ENCODE peak calls at places on chromosomes 7 and 10, in eight cellular contexts. One of them, this sample, is unnamed.

GRCh38 chr7:99822731-99823718 is 4.8 kb upstream of the CYP3A43 start:
- DNase-seq in thoracic aorta: no peak
- DNase-seq in tibial nerve: no peak
- DNase-seq in AG10803: no peak
- DNase-seq in B cell: no peak
- DNase-seq in HFF-Myc: no peak
- DNase-seq in GM20000: no peak
- DNase-seq in nephron progenitor cell: no peak
- DNase-seq in this sample: no peak

GRCh38 chr7:93015193-93016084 is 102.3 kb downstream of the SAMD9 start:
- DNase-seq in thoracic aorta: no peak
- DNase-seq in tibial nerve: no peak
- DNase-seq in AG10803: peak
- DNase-seq in B cell: no peak
- DNase-seq in HFF-Myc: no peak
- DNase-seq in GM20000: no peak
- DNase-seq in nephron progenitor cell: no peak
- DNase-seq in this sample: peak

GRCh38 chr7:332646-333398 is 42.9 kb downstream of the FOXL3 start:
- DNase-seq in thoracic aorta: peak
- DNase-seq in tibial nerve: peak
- DNase-seq in AG10803: peak
- DNase-seq in B cell: peak
- DNase-seq in HFF-Myc: no peak
- DNase-seq in GM20000: peak
- DNase-seq in nephron progenitor cell: peak
- DNase-seq in this sample: no peak

GRCh38 chr10:484441-484924 is 205.0 kb downstream of the DIP2C start:
- DNase-seq in thoracic aorta: no peak
- DNase-seq in tibial nerve: no peak
- DNase-seq in AG10803: peak
- DNase-seq in B cell: no peak
- DNase-seq in HFF-Myc: no peak
- DNase-seq in GM20000: no peak
- DNase-seq in nephron progenitor cell: no peak
- DNase-seq in this sample: no peak

GRCh38 chr7:107891619-107892366 is 810 bp downstream of the DLD start:
- DNase-seq in thoracic aorta: no peak
- DNase-seq in tibial nerve: no peak
- DNase-seq in AG10803: peak
- DNase-seq in B cell: peak
- DNase-seq in HFF-Myc: no peak
- DNase-seq in GM20000: no peak
- DNase-seq in nephron progenitor cell: no peak
- DNase-seq in this sample: no peak

GRCh38 chr10:100803481-100803880 is 58.1 kb downstream of the PAX2 start:
- DNase-seq in thoracic aorta: no peak
- DNase-seq in tibial nerve: no peak
- DNase-seq in AG10803: no peak
- DNase-seq in B cell: no peak
- DNase-seq in HFF-Myc: no peak
- DNase-seq in GM20000: no peak
- DNase-seq in nephron progenitor cell: no peak
- DNase-seq in this sample: no peak

GRCh38 chr10:6200588-6201510 is 1.9 kb upstream of the PFKFB3 start:
- DNase-seq in thoracic aorta: no peak
- DNase-seq in tibial nerve: no peak
- DNase-seq in AG10803: peak
- DNase-seq in B cell: peak
- DNase-seq in HFF-Myc: no peak
- DNase-seq in GM20000: peak
- DNase-seq in nephron progenitor cell: peak
- DNase-seq in this sample: no peak

GRCh38 chr10:30697806-30698205 is 68.3 kb upstream of the LYZL2 start:
- DNase-seq in thoracic aorta: no peak
- DNase-seq in tibial nerve: no peak
- DNase-seq in AG10803: no peak
- DNase-seq in B cell: no peak
- DNase-seq in HFF-Myc: no peak
- DNase-seq in GM20000: no peak
- DNase-seq in nephron progenitor cell: no peak
- DNase-seq in this sample: no peak

GRCh38 chr10:63236113-63236935 is 103.2 kb downstream of the NRBF2 start:
- DNase-seq in thoracic aorta: no peak
- DNase-seq in tibial nerve: no peak
- DNase-seq in AG10803: peak
- DNase-seq in B cell: peak
- DNase-seq in HFF-Myc: peak
- DNase-seq in GM20000: peak
- DNase-seq in nephron progenitor cell: no peak
- DNase-seq in this sample: peak

GRCh38 chr10:44822349-44822748 is 88.8 kb upstream of the TMEM72 start:
- DNase-seq in thoracic aorta: no peak
- DNase-seq in tibial nerve: no peak
- DNase-seq in AG10803: no peak
- DNase-seq in B cell: no peak
- DNase-seq in HFF-Myc: no peak
- DNase-seq in GM20000: no peak
- DNase-seq in nephron progenitor cell: no peak
- DNase-seq in this sample: no peak

GRCh38 chr7:29322023-29322712 is 127.6 kb downstream of the CHN2 start:
- DNase-seq in thoracic aorta: no peak
- DNase-seq in tibial nerve: no peak
- DNase-seq in AG10803: no peak
- DNase-seq in B cell: no peak
- DNase-seq in HFF-Myc: no peak
- DNase-seq in GM20000: no peak
- DNase-seq in nephron progenitor cell: no peak
- DNase-seq in this sample: no peak

GRCh38 chr7:74535951-74536356 is 82.2 kb downstream of the GTF2IRD1 start:
- DNase-seq in thoracic aorta: no peak
- DNase-seq in tibial nerve: no peak
- DNase-seq in AG10803: no peak
- DNase-seq in B cell: no peak
- DNase-seq in HFF-Myc: no peak
- DNase-seq in GM20000: no peak
- DNase-seq in nephron progenitor cell: no peak
- DNase-seq in this sample: no peak

GRCh38 chr10:129417164-129417563 is 49.9 kb upstream of the MGMT start:
- DNase-seq in thoracic aorta: no peak
- DNase-seq in tibial nerve: no peak
- DNase-seq in AG10803: peak
- DNase-seq in B cell: no peak
- DNase-seq in HFF-Myc: peak
- DNase-seq in GM20000: no peak
- DNase-seq in nephron progenitor cell: no peak
- DNase-seq in this sample: peak

GRCh38 chr7:42493436-42494198 is 256.6 kb upstream of the GLI3 start:
- DNase-seq in thoracic aorta: peak
- DNase-seq in tibial nerve: peak
- DNase-seq in AG10803: peak
- DNase-seq in B cell: no peak
- DNase-seq in HFF-Myc: peak
- DNase-seq in GM20000: no peak
- DNase-seq in nephron progenitor cell: peak
- DNase-seq in this sample: peak

GRCh38 chr7:41814888-41815287 is 112.0 kb upstream of the INHBA start:
- DNase-seq in thoracic aorta: no peak
- DNase-seq in tibial nerve: no peak
- DNase-seq in AG10803: no peak
- DNase-seq in B cell: no peak
- DNase-seq in HFF-Myc: no peak
- DNase-seq in GM20000: no peak
- DNase-seq in nephron progenitor cell: no peak
- DNase-seq in this sample: no peak

GRCh38 chr7:73715648-73716317 is 3.7 kb downstream of the STX1A start:
- DNase-seq in thoracic aorta: no peak
- DNase-seq in tibial nerve: no peak
- DNase-seq in AG10803: peak
- DNase-seq in B cell: peak
- DNase-seq in HFF-Myc: peak
- DNase-seq in GM20000: no peak
- DNase-seq in nephron progenitor cell: peak
- DNase-seq in this sample: peak

GRCh38 chr7:78516450-78516849 is 717.9 kb downstream of the PHTF2 start:
- DNase-seq in thoracic aorta: no peak
- DNase-seq in tibial nerve: no peak
- DNase-seq in AG10803: no peak
- DNase-seq in B cell: no peak
- DNase-seq in HFF-Myc: no peak
- DNase-seq in GM20000: no peak
- DNase-seq in nephron progenitor cell: no peak
- DNase-seq in this sample: no peak

GRCh38 chr7:101534015-101534803 is 94.9 kb downstream of the MYL10 start:
- DNase-seq in thoracic aorta: no peak
- DNase-seq in tibial nerve: no peak
- DNase-seq in AG10803: no peak
- DNase-seq in B cell: no peak
- DNase-seq in HFF-Myc: no peak
- DNase-seq in GM20000: no peak
- DNase-seq in nephron progenitor cell: no peak
- DNase-seq in this sample: no peak

GRCh38 chr10:69797959-69798358 is 3.7 kb upstream of the COL13A1 start:
- DNase-seq in thoracic aorta: no peak
- DNase-seq in tibial nerve: no peak
- DNase-seq in AG10803: no peak
- DNase-seq in B cell: no peak
- DNase-seq in HFF-Myc: no peak
- DNase-seq in GM20000: no peak
- DNase-seq in nephron progenitor cell: no peak
- DNase-seq in this sample: no peak

GRCh38 chr10:67612577-67613537 is 83.1 kb downstream of the CTNNA3 start:
- DNase-seq in thoracic aorta: no peak
- DNase-seq in tibial nerve: no peak
- DNase-seq in AG10803: peak
- DNase-seq in B cell: no peak
- DNase-seq in HFF-Myc: no peak
- DNase-seq in GM20000: peak
- DNase-seq in nephron progenitor cell: no peak
- DNase-seq in this sample: peak

GRCh38 chr10:111835562-111835961 is 348.0 kb downstream of the GPAM start:
- DNase-seq in thoracic aorta: no peak
- DNase-seq in tibial nerve: no peak
- DNase-seq in AG10803: peak
- DNase-seq in B cell: no peak
- DNase-seq in HFF-Myc: no peak
- DNase-seq in GM20000: no peak
- DNase-seq in nephron progenitor cell: no peak
- DNase-seq in this sample: no peak

GRCh38 chr7:45922810-45923209 is 1.7 kb upstream of the IGFBP3 start:
- DNase-seq in thoracic aorta: no peak
- DNase-seq in tibial nerve: no peak
- DNase-seq in AG10803: peak
- DNase-seq in B cell: no peak
- DNase-seq in HFF-Myc: no peak
- DNase-seq in GM20000: no peak
- DNase-seq in nephron progenitor cell: no peak
- DNase-seq in this sample: no peak

GRCh38 chr7:45923290-45923689 is 2.2 kb upstream of the IGFBP3 start:
- DNase-seq in thoracic aorta: no peak
- DNase-seq in tibial nerve: peak
- DNase-seq in AG10803: peak
- DNase-seq in B cell: no peak
- DNase-seq in HFF-Myc: peak
- DNase-seq in GM20000: peak
- DNase-seq in nephron progenitor cell: peak
- DNase-seq in this sample: no peak

GRCh38 chr7:45921699-45922519 is 837 bp upstream of the IGFBP3 start:
- DNase-seq in thoracic aorta: no peak
- DNase-seq in tibial nerve: peak
- DNase-seq in AG10803: peak
- DNase-seq in B cell: no peak
- DNase-seq in HFF-Myc: peak
- DNase-seq in GM20000: no peak
- DNase-seq in nephron progenitor cell: peak
- DNase-seq in this sample: no peak

GRCh38 chr7:45923818-45924217 is 2.7 kb upstream of the IGFBP3 start:
- DNase-seq in thoracic aorta: no peak
- DNase-seq in tibial nerve: no peak
- DNase-seq in AG10803: no peak
- DNase-seq in B cell: no peak
- DNase-seq in HFF-Myc: no peak
- DNase-seq in GM20000: no peak
- DNase-seq in nephron progenitor cell: no peak
- DNase-seq in this sample: no peak

GRCh38 chr7:45924283-45924682 is 3.2 kb upstream of the IGFBP3 start:
- DNase-seq in thoracic aorta: no peak
- DNase-seq in tibial nerve: no peak
- DNase-seq in AG10803: peak
- DNase-seq in B cell: no peak
- DNase-seq in HFF-Myc: no peak
- DNase-seq in GM20000: no peak
- DNase-seq in nephron progenitor cell: no peak
- DNase-seq in this sample: no peak
- TF ChIP-seq CTCF in thoracic aorta: peak
- TF ChIP-seq CTCF in tibial nerve: no peak
- TF ChIP-seq CTCF in AG10803: peak
- TF ChIP-seq CTCF in B cell: no peak
- TF ChIP-seq CTCF in HFF-Myc: no peak
- TF ChIP-seq CTCF in GM20000: no peak
- TF ChIP-seq CTCF in nephron progenitor cell: no peak
- TF ChIP-seq CTCF in this sample: no peak

GRCh38 chr10:42691361-42692120 is 53.2 kb upstream of the ZNF33B start:
- DNase-seq in thoracic aorta: no peak
- DNase-seq in tibial nerve: no peak
- DNase-seq in AG10803: no peak
- DNase-seq in B cell: no peak
- DNase-seq in HFF-Myc: no peak
- DNase-seq in GM20000: no peak
- DNase-seq in nephron progenitor cell: no peak
- DNase-seq in this sample: no peak

GRCh38 chr10:42690449-42691360 is 52.3 kb upstream of the ZNF33B start:
- DNase-seq in thoracic aorta: no peak
- DNase-seq in tibial nerve: no peak
- DNase-seq in AG10803: no peak
- DNase-seq in B cell: no peak
- DNase-seq in HFF-Myc: no peak
- DNase-seq in GM20000: no peak
- DNase-seq in nephron progenitor cell: no peak
- DNase-seq in this sample: no peak
- TF ChIP-seq CTCF in thoracic aorta: no peak
- TF ChIP-seq CTCF in tibial nerve: no peak
- TF ChIP-seq CTCF in AG10803: no peak
- TF ChIP-seq CTCF in B cell: no peak
- TF ChIP-seq CTCF in HFF-Myc: no peak
- TF ChIP-seq CTCF in GM20000: no peak
- TF ChIP-seq CTCF in nephron progenitor cell: no peak
- TF ChIP-seq CTCF in this sample: no peak

GRCh38 chr10:25363638-25364037 is 188.8 kb downstream of the GPR158 start:
- DNase-seq in thoracic aorta: no peak
- DNase-seq in tibial nerve: no peak
- DNase-seq in AG10803: no peak
- DNase-seq in B cell: no peak
- DNase-seq in HFF-Myc: no peak
- DNase-seq in GM20000: no peak
- DNase-seq in nephron progenitor cell: no peak
- DNase-seq in this sample: no peak
- TF ChIP-seq CTCF in thoracic aorta: no peak
- TF ChIP-seq CTCF in tibial nerve: no peak
- TF ChIP-seq CTCF in AG10803: no peak
- TF ChIP-seq CTCF in B cell: no peak
- TF ChIP-seq CTCF in HFF-Myc: no peak
- TF ChIP-seq CTCF in GM20000: no peak
- TF ChIP-seq CTCF in nephron progenitor cell: no peak
- TF ChIP-seq CTCF in this sample: no peak

GRCh38 chr7:16409777-16410176 is 11.6 kb downstream of the CRPPA start:
- DNase-seq in thoracic aorta: no peak
- DNase-seq in tibial nerve: no peak
- DNase-seq in AG10803: no peak
- DNase-seq in B cell: no peak
- DNase-seq in HFF-Myc: no peak
- DNase-seq in GM20000: no peak
- DNase-seq in nephron progenitor cell: no peak
- DNase-seq in this sample: no peak
- TF ChIP-seq CTCF in thoracic aorta: no peak
- TF ChIP-seq CTCF in tibial nerve: no peak
- TF ChIP-seq CTCF in AG10803: no peak
- TF ChIP-seq CTCF in B cell: no peak
- TF ChIP-seq CTCF in HFF-Myc: no peak
- TF ChIP-seq CTCF in GM20000: no peak
- TF ChIP-seq CTCF in nephron progenitor cell: no peak
- TF ChIP-seq CTCF in this sample: no peak

This sample was measured in BJ.